ENCODE peak calls at places on chromosomes 5 and 9, in eight cellular contexts. K is GM12865, U is fibroblast of lung, J is IMR-90, L is neural progenitor cell, W is BE2C, V is GM10248, N is Peyer's patch. H is an unnamed sample.

GRCh38 chr9:101026824-101027223 is 1.7 kb upstream of the PLPPR1 start:
- DNase-seq in J (no peak), U (no peak), V (no peak), W (no peak), N (no peak), L (no peak), K (no peak), H (no peak)

GRCh38 chr9:77839459-77840140 is 191.5 kb upstream of the GNA14 start:
- DNase-seq in W (no peak), L (no peak), K (no peak), U (peak), J (peak), N (no peak), V (no peak), H (no peak)

GRCh38 chr9:121326130-121326838 is 43.8 kb downstream of the STOM start:
- DNase-seq in V (no peak), J (peak), U (peak), N (no peak), W (peak), K (no peak), L (peak), H (peak)

GRCh38 chr9:87465791-87466190 is 31.9 kb upstream of the DAPK1 start:
- DNase-seq in W (no peak), V (no peak), J (no peak), L (no peak), N (no peak), U (no peak), K (peak), H (no peak)

GRCh38 chr5:112202694-112203093 is 216.4 kb downstream of the EPB41L4A start:
- DNase-seq in W (no peak), K (no peak), U (no peak), N (no peak), V (no peak), J (no peak), L (no peak), H (no peak)

GRCh38 chr5:156473271-156473935 is 146.4 kb downstream of the SGCD start:
- DNase-seq in U (peak), N (no peak), L (no peak), V (no peak), J (peak), K (no peak), W (no peak), H (no peak)

GRCh38 chr9:88236531-88237453 is 98.5 kb upstream of the SPATA31C2 start:
- DNase-seq in L (no peak), J (peak), W (no peak), V (no peak), N (no peak), K (no peak), U (peak), H (no peak)

GRCh38 chr5:31680528-31680927 is 41.6 kb downstream of the PDZD2 start:
- DNase-seq in J (no peak), N (no peak), U (no peak), W (peak), L (no peak), K (no peak), V (no peak), H (no peak)

GRCh38 chr5:78601622-78602314 is 46.8 kb downstream of the LHFPL2 start:
- DNase-seq in L (no peak), U (peak), J (peak), V (no peak), N (no peak), K (no peak), W (no peak), H (no peak)

GRCh38 chr9:88614359-88614758 is 79.4 kb downstream of the NXNL2 start:
- DNase-seq in U (no peak), L (no peak), J (no peak), W (no peak), V (no peak), K (no peak), N (no peak), H (no peak)

GRCh38 chr5:136516617-136517016 is 151.3 kb upstream of the TRPC7 start:
- DNase-seq in K (no peak), W (no peak), L (no peak), U (no peak), N (no peak), V (no peak), J (no peak), H (no peak)

GRCh38 chr9:33414263-33414662 is 11.9 kb upstream of the AQP7 start:
- DNase-seq in J (no peak), V (no peak), W (no peak), N (no peak), U (no peak), L (no peak), K (no peak), H (peak)

GRCh38 chr9:89059925-89060506 is 68.7 kb downstream of the S1PR3 start:
- DNase-seq in W (no peak), L (no peak), U (no peak), K (no peak), J (no peak), V (no peak), N (no peak), H (no peak)

GRCh38 chr5:10934789-10935355 is 173.8 kb upstream of the DAP start:
- DNase-seq in L (no peak), W (no peak), J (no peak), K (no peak), V (no peak), U (no peak), N (no peak), H (no peak)

GRCh38 chr9:7209990-7210389 is 452.2 kb downstream of the KDM4C start:
- DNase-seq in L (no peak), N (no peak), J (no peak), W (no peak), U (no peak), K (no peak), V (no peak), H (no peak)

GRCh38 chr5:54446169-54446786 is 9.2 kb upstream of the HSPB3 start:
- DNase-seq in V (no peak), J (no peak), W (no peak), K (no peak), L (no peak), U (no peak), N (no peak), H (no peak)

GRCh38 chr9:117860849-117861248 is 156.6 kb downstream of the TLR4 start:
- DNase-seq in J (no peak), N (no peak), W (no peak), V (no peak), L (no peak), U (no peak), K (no peak), H (no peak)

GRCh38 chr5:72467987-72468386 is 39.2 kb downstream of the ZNF366 start:
- DNase-seq in L (no peak), N (no peak), W (no peak), V (no peak), J (peak), U (peak), K (no peak), H (no peak)

GRCh38 chr5:1322955-1323802 is 21.7 kb downstream of the CLPTM1L start:
- DNase-seq in W (no peak), U (no peak), L (no peak), V (no peak), J (no peak), K (no peak), N (peak), H (no peak)

GRCh38 chr9:20838218-20838617 is 154.2 kb downstream of the FOCAD start:
- DNase-seq in N (no peak), J (peak), V (no peak), K (no peak), W (no peak), L (no peak), U (peak), H (no peak)

GRCh38 chr9:137611623-137612609 is 6.4 kb downstream of the ARRDC1 start:
- DNase-seq in N (peak), U (peak), J (peak), W (no peak), V (no peak), K (no peak), L (no peak), H (peak)

GRCh38 chr5:98905857-98906688 is 22.7 kb downstream of the CHD1 start:
- DNase-seq in L (peak), U (peak), J (peak), N (no peak), K (peak), V (peak), W (no peak), H (no peak)

GRCh38 chr9:132583584-132584304 is 1.3 kb downstream of the BARHL1 start:
- DNase-seq in V (no peak), U (no peak), J (no peak), W (no peak), N (no peak), K (no peak), L (peak), H (no peak)

GRCh38 chr9:104279535-104280215 is 185.6 kb downstream of the SMC2 start:
- DNase-seq in J (no peak), V (no peak), N (no peak), U (peak), K (no peak), L (no peak), W (no peak), H (no peak)

GRCh38 chr9:34139477-34140146 is 13.1 kb upstream of the DCAF12 start:
- DNase-seq in U (peak), V (no peak), K (peak), L (no peak), J (peak), W (peak), N (no peak), H (peak)

GRCh38 chr5:143582869-143583268 is 179.4 kb upstream of the NR3C1 start:
- DNase-seq in J (peak), W (no peak), L (no peak), K (no peak), U (peak), N (no peak), V (no peak), H (no peak)

GRCh38 chr5:28408186-28408585 is 1369.8 kb upstream of the CDH9 start:
- DNase-seq in K (no peak), U (no peak), W (no peak), J (no peak), V (no peak), N (no peak), L (no peak), H (no peak)

GRCh38 chr5:137393196-137393993 is 105.7 kb downstream of the SPOCK1 start:
- DNase-seq in J (no peak), W (no peak), V (no peak), N (no peak), U (no peak), L (no peak), K (no peak), H (no peak)

GRCh38 chr9:3125602-3126392 is 281.9 kb upstream of the PUM3 start:
- DNase-seq in N (no peak), U (no peak), K (no peak), J (no peak), V (no peak), W (no peak), L (no peak), H (no peak)

GRCh38 chr5:169721771-169722170 is 84.7 kb downstream of the DOCK2 start:
- DNase-seq in W (no peak), V (no peak), U (no peak), J (no peak), L (no peak), N (no peak), K (no peak), H (no peak)
- TF ChIP-seq CTCF in W (no peak), V (no peak), U (no peak), J (no peak), L (peak), N (no peak), K (no peak), H (no peak)

GRCh38 chr5:139401546-139401945 is 2.3 kb downstream of the SPATA24 start:
- DNase-seq in L (no peak), J (no peak), K (no peak), W (no peak), N (no peak), U (no peak), V (no peak), H (no peak)

GRCh38 chr5:139404484-139404840 is 573 bp upstream of the SPATA24 start:
- DNase-seq in N (no peak), V (no peak), L (no peak), U (no peak), K (no peak), W (no peak), J (no peak), H (no peak)

GRCh38 chr5:139403787-139404483 is at the start of gene SPATA24:
- DNase-seq in U (peak), N (peak), V (peak), L (peak), J (peak), W (peak), K (peak), H (peak)

GRCh38 chr5:139403418-139403786 is 487 bp downstream of the SPATA24 start:
- DNase-seq in N (no peak), W (no peak), U (no peak), J (no peak), K (no peak), V (no peak), L (no peak), H (no peak)

DNA sequence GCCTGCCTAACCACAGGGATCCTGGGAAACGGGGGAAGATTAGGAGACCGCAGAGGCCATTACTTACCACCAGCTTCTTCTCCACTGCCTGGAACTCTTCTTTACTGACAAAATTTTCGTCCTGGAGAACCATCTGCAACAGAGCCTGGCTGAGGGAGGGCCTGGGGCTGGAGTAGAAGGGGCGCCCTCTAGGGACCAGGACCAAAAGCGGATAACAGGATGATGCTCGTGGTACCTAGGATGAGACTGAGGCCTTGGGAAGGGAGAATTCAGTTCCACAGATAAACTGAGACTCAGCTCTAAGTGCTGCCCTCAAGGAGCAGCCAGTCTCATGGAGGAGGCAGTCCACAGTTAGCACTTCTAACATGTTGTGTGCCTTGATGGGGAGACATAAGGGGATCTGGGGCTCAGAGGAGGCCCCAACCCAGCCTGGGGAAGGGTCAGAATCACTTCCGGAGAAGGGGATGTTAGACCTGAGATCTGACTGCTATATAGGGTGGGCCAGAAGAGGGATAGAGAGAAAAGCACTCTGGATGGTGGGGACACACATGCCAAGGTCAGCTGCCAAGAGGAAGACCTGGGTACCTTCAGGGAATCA is 1.2 kb downstream of the SPATA24 start:
- DNase-seq in U (no peak), V (no peak), W (peak), L (peak), N (no peak), K (peak), J (no peak), H (no peak)
- TF ChIP-seq CTCF in U (no peak), V (peak), W (peak), L (peak), N (peak), K (peak), J (peak), H (no peak)

GRCh38 chr5:115418788-115419187 is 122.3 kb upstream of the CCDC112 start:
- DNase-seq in K (no peak), W (no peak), V (no peak), N (no peak), L (no peak), U (no peak), J (no peak), H (no peak)

GRCh38 chr5:115417076-115417475 is 120.6 kb upstream of the CCDC112 start:
- DNase-seq in N (no peak), W (no peak), L (no peak), V (no peak), U (no peak), K (no peak), J (no peak), H (no peak)

GRCh38 chr5:115423051-115423450 is 121.5 kb downstream of the FEM1C start:
- DNase-seq in N (no peak), K (no peak), U (no peak), L (no peak), W (no peak), V (no peak), J (peak), H (no peak)

GRCh38 chr5:115423541-115423940 is 121.0 kb downstream of the FEM1C start:
- DNase-seq in K (no peak), U (no peak), N (no peak), L (peak), W (no peak), V (no peak), J (no peak), H (peak)

DNA sequence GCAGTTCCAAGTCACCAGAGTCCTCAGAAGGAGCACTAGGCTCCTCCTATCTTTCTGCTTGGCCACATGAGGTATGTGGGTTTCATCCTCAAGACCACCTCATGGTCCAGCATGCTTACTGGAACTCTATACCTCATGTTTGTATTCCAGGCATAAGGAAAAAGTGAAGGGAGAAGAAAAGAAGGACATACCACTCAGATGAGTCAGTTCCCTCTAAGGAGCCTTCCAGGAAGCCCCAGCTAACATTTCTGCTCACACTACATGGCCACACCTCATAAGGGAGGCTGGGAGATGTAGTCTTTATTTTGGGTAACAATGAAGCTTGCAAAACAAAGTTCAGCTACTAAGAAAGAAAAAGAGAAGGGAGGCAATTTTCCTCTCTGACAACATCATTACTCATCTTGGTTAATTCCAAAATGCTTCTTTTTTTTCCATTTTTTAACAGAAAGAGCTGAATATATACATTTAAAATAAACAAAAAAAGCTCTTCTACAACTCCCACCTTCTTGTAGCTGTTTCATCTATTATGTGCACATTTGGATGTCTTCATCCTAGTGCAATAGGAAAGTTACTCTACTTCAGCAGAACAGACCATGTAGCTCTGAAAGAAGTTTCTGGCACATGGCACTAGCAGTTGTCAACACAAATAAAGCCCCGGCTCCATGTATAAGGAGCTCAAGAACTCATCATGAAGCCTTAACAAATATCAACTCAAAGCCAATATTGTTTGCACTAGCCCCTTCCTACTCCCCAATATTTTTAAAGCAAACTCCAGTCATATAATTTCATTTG is 123.5 kb upstream of the CCDC112 start:
- DNase-seq in V (no peak), N (no peak), L (no peak), J (peak), U (peak), K (no peak), W (no peak), H (no peak)
- TF ChIP-seq CTCF in V (no peak), N (no peak), L (no peak), J (no peak), U (no peak), K (no peak), W (no peak), H (no peak)

DNA sequence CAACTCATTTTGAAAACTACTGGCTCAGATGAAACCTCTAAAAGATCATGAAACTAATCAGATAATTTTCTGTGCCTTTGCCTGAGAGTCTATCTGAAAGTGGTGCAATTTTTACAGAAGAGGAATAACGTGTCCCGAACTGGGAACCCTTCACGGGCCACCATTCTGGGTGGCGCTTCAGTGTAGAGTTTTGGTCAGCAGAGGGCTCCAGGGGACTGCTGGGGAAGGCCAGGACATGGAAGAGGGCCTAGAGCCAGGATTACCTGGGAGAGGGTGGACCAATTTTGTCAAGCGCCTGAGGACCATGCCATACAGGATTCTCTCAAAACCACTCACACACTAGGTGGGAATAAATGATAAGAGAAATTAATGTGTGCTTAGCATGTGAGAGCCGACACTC is 49.7 kb upstream of the PLEKHG4B start:
- DNase-seq in K (no peak), U (peak), N (no peak), J (peak), L (peak), W (peak), V (no peak), H (no peak)
- TF ChIP-seq CTCF in K (no peak), U (peak), N (peak), J (peak), L (peak), W (peak), V (peak), H (no peak)

DNA sequence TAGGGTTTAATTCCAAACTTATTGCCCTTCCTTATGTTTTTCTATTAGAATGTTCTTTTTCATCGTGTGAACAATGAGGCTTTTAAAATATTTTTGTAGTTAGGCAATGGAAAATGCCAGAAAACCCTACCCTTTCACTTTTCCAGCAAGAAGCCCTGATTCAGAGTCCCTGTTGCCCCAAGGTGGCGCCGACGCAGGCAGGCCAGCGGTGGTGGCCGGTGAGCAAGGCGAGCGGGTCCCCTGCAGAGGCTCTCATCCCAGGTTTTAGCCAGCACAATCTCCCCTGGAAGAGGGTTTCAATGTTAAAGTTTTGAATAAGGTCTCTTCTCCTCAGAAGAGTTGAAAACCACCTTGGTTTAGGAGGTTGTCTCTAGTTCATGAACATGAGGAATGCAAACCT is 40.8 kb upstream of the CKMT2 start:
- DNase-seq in J (no peak), V (no peak), N (no peak), L (peak), U (no peak), K (no peak), W (no peak), H (no peak)
- TF ChIP-seq CTCF in J (no peak), V (no peak), N (no peak), L (peak), U (no peak), K (no peak), W (peak), H (no peak)

GRCh38 chr9:12643686-12644085 is 49.5 kb upstream of the TYRP1 start:
- DNase-seq in W (no peak), K (no peak), V (no peak), L (no peak), N (no peak), U (peak), J (no peak), H (no peak)

GRCh38 chr9:12640866-12641636 is 52.1 kb upstream of the TYRP1 start:
- DNase-seq in N (no peak), U (no peak), J (no peak), W (no peak), K (no peak), V (no peak), L (no peak), H (no peak)

GRCh38 chr9:12640021-12640587 is 53.1 kb upstream of the TYRP1 start:
- DNase-seq in W (no peak), V (no peak), L (peak), N (no peak), K (peak), U (peak), J (peak), H (no peak)
- TF ChIP-seq CTCF in W (peak), V (peak), L (peak), N (no peak), K (peak), U (peak), J (peak), H (no peak)